ENCODE peak calls at places on chromosomes 5 and 9, in four cellular contexts. N, E, M and A are unnamed samples.

GRCh38 chr5:75320341-75320740 is 16.7 kb upstream of the HMGCR start:
- DNase-seq in N (no peak), M (no peak), E (no peak), A (no peak)

GRCh38 chr5:71533142-71533541 is 54.0 kb upstream of the MCCC2 start:
- DNase-seq in N (no peak), M (no peak), E (no peak), A (no peak)

GRCh38 chr5:149422429-149423286 is 43.6 kb upstream of the IL17B start:
- DNase-seq in N (no peak), E (peak; percentile 41), M (no peak), A (no peak)

GRCh38 chr9:114278881-114279570 is 43.9 kb upstream of the ORM1 start:
- DNase-seq in N (peak; percentile 95), M (no peak), E (no peak), A (no peak)

GRCh38 chr5:111556504-111556903 is 44.2 kb upstream of the STARD4 start:
- DNase-seq in E (no peak), M (no peak), N (no peak), A (no peak)

GRCh38 chr5:78627175-78627574 is 21.4 kb downstream of the LHFPL2 start:
- DNase-seq in N (no peak), M (no peak), E (no peak), A (no peak)

GRCh38 chr5:154395407-154396106 is 50.2 kb upstream of the SAP30L start:
- DNase-seq in M (no peak), N (peak; percentile 87), E (no peak), A (peak; percentile 80)

GRCh38 chr9:85302860-85303779 is 438.6 kb downstream of the AGTPBP1 start:
- DNase-seq in M (no peak), E (no peak), N (no peak), A (no peak)

GRCh38 chr5:87300744-87301143 is 33.1 kb downstream of the RASA1 start:
- DNase-seq in N (peak; percentile 78), M (peak; percentile 46), E (no peak), A (peak; percentile 69)

GRCh38 chr5:128538249-128539037 is 398 bp upstream of the FBN2 start:
- DNase-seq in E (peak; percentile 76), N (peak; percentile 99), M (peak; percentile 87), A (peak; percentile 16)

GRCh38 chr5:24633705-24634325 is 11.0 kb downstream of the CDH10 start:
- DNase-seq in M (no peak), N (no peak), E (peak; percentile 13), A (peak; percentile 35)

GRCh38 chr9:4855861-4856260 is 63.1 kb downstream of the RCL1 start:
- DNase-seq in E (no peak), N (no peak), M (no peak), A (no peak)

GRCh38 chr9:108830292-108830691 is 25.5 kb downstream of the ACTL7B start:
- DNase-seq in E (no peak), N (no peak), M (no peak), A (no peak)

GRCh38 chr5:179263391-179264052 is 81.7 kb downstream of the ADAMTS2 start:
- DNase-seq in E (no peak), M (no peak), N (peak; percentile 62), A (no peak)

GRCh38 chr5:77928776-77929175 is 152.6 kb upstream of the TBCA start:
- DNase-seq in M (no peak), E (no peak), N (no peak), A (no peak)

GRCh38 chr5:7884491-7885273 is 15.7 kb downstream of the MTRR start:
- DNase-seq in E (no peak), N (no peak), M (no peak), A (no peak)

GRCh38 chr5:40124367-40124766 is 555.3 kb upstream of the PTGER4 start:
- DNase-seq in N (no peak), E (no peak), M (no peak), A (no peak)

GRCh38 chr9:134624827-134625181 is 16.8 kb upstream of the COL5A1 start:
- DNase-seq in N (peak; percentile 90), M (peak; percentile 56), E (no peak), A (no peak)

GRCh38 chr5:158011420-158011819 is 152.5 kb upstream of the CLINT1 start:
- DNase-seq in E (no peak), M (no peak), N (no peak), A (no peak)

GRCh38 chr9:121318631-121319393 is 50.9 kb downstream of the GSN start:
- DNase-seq in E (no peak), N (no peak), M (no peak), A (no peak)

GRCh38 chr5:151906246-151906645 is 18.4 kb downstream of the GLRA1 start:
- DNase-seq in E (no peak), M (no peak), N (no peak), A (no peak)

GRCh38 chr9:95092321-95093072 is 225.0 kb downstream of the FANCC start:
- DNase-seq in N (no peak), M (no peak), E (no peak), A (peak; percentile 79)

GRCh38 chr5:140118294-140118936 is 4.5 kb downstream of the PURA start:
- DNase-seq in N (no peak), M (no peak), E (no peak), A (no peak)
- TF ChIP-seq CTCF in N (peak; percentile 39), M (no peak), E (no peak), A (no peak)

GRCh38 chr5:59007460-59008063 is 424.7 kb downstream of the RAB3C start:
- DNase-seq in E (no peak), N (no peak), M (no peak), A (no peak)
- TF ChIP-seq CTCF in E (peak; percentile 75), N (peak; percentile 85), M (peak; percentile 47), A (peak; percentile 14)

GRCh38 chr9:503881-504852 is 289.5 kb downstream of the DOCK8 start:
- DNase-seq in E (peak; percentile 61), N (peak; percentile 76), M (no peak), A (peak; percentile 78)
- TF ChIP-seq CTCF in E (peak; percentile 48), N (peak; percentile 68), M (peak; percentile 17), A (no peak)

GRCh38 chr9:127437497-127438264 is 13.5 kb downstream of the ZNF79 start:
- DNase-seq in E (no peak), M (no peak), N (no peak), A (no peak)
- TF ChIP-seq CTCF in E (peak; percentile 24), M (no peak), N (peak; percentile 16), A (no peak)

DNA sequence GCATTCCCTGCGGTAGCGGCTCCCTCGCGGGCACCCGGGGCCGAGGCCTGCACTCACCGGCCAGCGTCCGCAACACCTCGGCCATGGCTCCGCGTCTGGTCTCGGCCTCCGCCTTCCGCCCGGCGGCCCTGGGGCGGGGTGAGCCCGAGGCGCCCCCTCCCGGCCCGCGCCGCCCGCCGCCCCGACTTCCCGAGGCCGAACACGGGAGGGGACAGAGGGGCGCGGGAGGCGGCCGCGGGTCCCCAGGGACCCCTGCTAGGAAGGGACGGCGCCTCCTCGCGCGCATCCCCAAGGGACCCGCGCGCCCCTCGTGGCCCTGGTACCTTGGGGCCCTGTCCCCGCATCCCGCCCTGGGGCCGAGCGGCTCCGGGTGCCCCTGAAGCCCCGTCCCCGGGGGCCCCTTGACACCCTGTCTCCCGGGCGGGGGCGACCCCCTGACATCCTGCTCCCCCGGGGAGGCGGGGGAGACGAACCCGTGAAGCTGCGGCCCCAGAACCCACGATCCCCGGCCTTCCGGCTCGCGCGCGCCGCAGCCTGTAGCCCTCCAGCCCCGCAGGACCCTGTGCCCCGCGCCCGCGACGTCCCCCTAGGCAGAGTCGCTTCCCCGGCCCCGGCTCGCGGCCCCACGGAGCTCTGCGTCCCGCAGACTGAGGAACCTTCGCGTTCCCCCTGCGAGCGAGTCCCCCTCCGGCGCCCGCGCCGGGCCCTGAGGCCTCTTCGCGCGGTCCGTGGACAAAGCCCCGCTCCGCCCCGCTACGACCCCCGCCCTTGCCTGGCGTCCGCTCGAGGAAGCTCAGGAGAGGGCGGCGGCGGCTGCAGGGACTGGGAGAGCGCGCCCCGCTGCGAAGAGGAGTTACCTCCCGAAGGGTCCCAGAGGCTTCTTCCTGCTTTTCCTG is at the start of gene ABO:
- DNase-seq in N (no peak), E (no peak), M (no peak), A (peak; percentile 56)
- TF ChIP-seq CTCF in N (no peak), E (no peak), M (no peak), A (peak; percentile 33)

GRCh38 chr9:131503626-131504465 is 1.1 kb downstream of the POMT1 start:
- DNase-seq in M (no peak), N (no peak), E (no peak), A (peak; percentile 4)
- TF ChIP-seq CTCF in M (peak; percentile 3), N (peak; percentile 12), E (no peak), A (no peak)

DNA sequence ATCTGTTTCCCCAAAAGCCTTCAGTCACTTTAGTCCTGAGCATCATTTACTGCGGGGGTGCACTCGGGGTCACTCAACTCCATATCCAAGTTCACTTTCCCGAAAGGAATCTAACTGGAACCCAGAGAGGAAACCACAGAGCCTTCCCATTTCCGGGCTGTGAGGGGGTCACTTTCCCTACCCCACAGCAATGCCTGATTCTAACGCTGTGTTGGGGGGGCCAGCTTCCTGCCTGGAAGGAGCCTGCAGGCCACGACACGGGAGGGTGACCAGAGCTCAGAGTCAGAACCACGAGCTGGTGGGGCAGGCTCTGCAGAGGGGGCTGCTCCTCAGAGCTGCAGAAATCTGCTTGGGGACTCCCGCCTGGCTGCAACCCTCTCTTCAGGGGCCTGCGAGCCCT is 20.3 kb downstream of the BRD9 start:
- DNase-seq in M (no peak), N (no peak), E (no peak), A (no peak)
- TF ChIP-seq CTCF in M (no peak), N (no peak), E (no peak), A (no peak)

DNA sequence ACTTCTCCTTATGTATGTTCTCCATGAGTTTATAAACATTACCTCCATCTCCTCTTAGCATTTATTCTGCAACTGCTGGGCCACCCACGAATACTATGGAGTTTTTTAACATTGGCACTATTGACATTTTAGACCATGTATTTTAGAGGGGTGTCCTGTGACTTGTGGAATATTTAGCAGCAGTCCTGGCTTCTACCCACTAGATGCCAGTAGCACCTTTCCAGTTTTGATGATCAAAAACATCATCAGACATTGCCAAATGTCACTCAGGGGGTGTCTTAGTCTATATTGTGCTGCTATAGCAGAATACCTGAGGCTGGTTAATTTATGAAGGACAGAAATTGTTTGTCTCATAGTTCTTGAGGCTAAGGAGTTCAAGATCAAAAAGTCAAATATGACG is 187.5 kb upstream of the RORB start:
- DNase-seq in E (no peak), M (no peak), N (no peak), A (no peak)
- TF ChIP-seq CTCF in E (no peak), M (no peak), N (no peak), A (no peak)